ENCODE peak calls at places on chromosomes 2 and 18, in eight cellular contexts. R, Z, H, K, S, W, F and I are unnamed samples.

GRCh38 chr2:9656270-9656766 is 25.5 kb upstream of the YWHAQ start:
- DNase-seq in W (peak), S (peak), H (peak), F (peak), K (no peak), R (peak), Z (peak), I (peak)

GRCh38 chr2:217451634-217452033 is 551.2 kb downstream of the TNS1 start:
- DNase-seq in S (no peak), Z (no peak), K (no peak), W (peak), F (peak), R (peak), H (peak), I (peak)

GRCh38 chr2:169038338-169038757 is 7.2 kb upstream of the ABCB11 start:
- DNase-seq in F (peak), K (no peak), H (no peak), W (no peak), R (peak), S (peak), Z (no peak), I (peak)

GRCh38 chr18:56085561-56085960 is 497.6 kb upstream of the TCF4 start:
- DNase-seq in Z (no peak), H (peak), K (no peak), R (peak), W (peak), S (peak), F (peak), I (peak)

GRCh38 chr2:112483821-112484220 is 1.9 kb downstream of the TTL start:
- DNase-seq in H (no peak), Z (no peak), S (no peak), R (no peak), W (no peak), F (no peak), K (no peak), I (no peak)

GRCh38 chr2:100589527-100589926 is 26.7 kb downstream of the PDCL3 start:
- DNase-seq in W (no peak), S (no peak), H (peak), Z (no peak), F (no peak), R (peak), K (no peak), I (no peak)

GRCh38 chr2:222355860-222356259 is 57.1 kb upstream of the PAX3 start:
- DNase-seq in K (no peak), H (peak), F (no peak), Z (no peak), S (no peak), R (no peak), W (peak), I (peak)

GRCh38 chr2:99337931-99338580 is 867 bp downstream of the EIF5B start:
- DNase-seq in Z (peak), S (peak), K (no peak), H (peak), R (peak), F (peak), W (no peak), I (peak)

GRCh38 chr2:50732796-50733195 is 299.1 kb downstream of the NRXN1 start:
- DNase-seq in F (no peak), R (peak), H (no peak), Z (no peak), K (no peak), S (no peak), W (no peak), I (no peak)

GRCh38 chr2:178819992-178820391 is 12.8 kb upstream of the TTN start:
- DNase-seq in F (peak), S (no peak), R (peak), H (no peak), K (no peak), W (no peak), Z (peak), I (no peak)

GRCh38 chr2:172307800-172308199 is 119.6 kb upstream of the ITGA6 start:
- DNase-seq in S (no peak), Z (no peak), R (peak), K (no peak), H (no peak), W (no peak), F (peak), I (peak)

GRCh38 chr2:217941886-217942728 is 60.7 kb downstream of the TNS1 start:
- DNase-seq in H (no peak), R (no peak), K (peak), W (no peak), S (no peak), F (no peak), Z (no peak), I (no peak)